ENCODE peak calls at places on chromosomes 7 and 10, in eight cellular contexts. One of them, this sample, is unnamed.

GRCh38 chr10:43299579-43299978 is 32.7 kb upstream of the RASGEF1A start:
- DNase-seq in dorsolateral prefrontal cortex: no peak
- DNase-seq in cardiac muscle cell: no peak
- DNase-seq in CD8-positive, alpha-beta T cell: no peak
- DNase-seq in mucosa of descending colon: no peak
- DNase-seq in heart left ventricle: no peak
- DNase-seq in kidney: peak; percentile 32
- DNase-seq in Panc1: no peak
- DNase-seq in this sample: no peak

GRCh38 chr10:26296351-26296750 is 79.8 kb downstream of the GAD2 start:
- DNase-seq in dorsolateral prefrontal cortex: no peak
- DNase-seq in cardiac muscle cell: no peak
- DNase-seq in CD8-positive, alpha-beta T cell: no peak
- DNase-seq in mucosa of descending colon: no peak
- DNase-seq in heart left ventricle: no peak
- DNase-seq in kidney: no peak
- DNase-seq in Panc1: no peak
- DNase-seq in this sample: no peak

GRCh38 chr10:52343439-52343838 is 29.4 kb downstream of the DKK1 start:
- DNase-seq in dorsolateral prefrontal cortex: no peak
- DNase-seq in cardiac muscle cell: no peak
- DNase-seq in CD8-positive, alpha-beta T cell: no peak
- DNase-seq in mucosa of descending colon: no peak
- DNase-seq in heart left ventricle: no peak
- DNase-seq in kidney: no peak
- DNase-seq in Panc1: no peak
- DNase-seq in this sample: no peak

GRCh38 chr10:1638889-1639418 is 98.4 kb downstream of the ADARB2 start:
- DNase-seq in dorsolateral prefrontal cortex: no peak
- DNase-seq in cardiac muscle cell: no peak
- DNase-seq in CD8-positive, alpha-beta T cell: no peak
- DNase-seq in mucosa of descending colon: no peak
- DNase-seq in heart left ventricle: no peak
- DNase-seq in kidney: peak; percentile 69
- DNase-seq in Panc1: no peak
- DNase-seq in this sample: peak; percentile 4

GRCh38 chr7:21401944-21402343 is 25.9 kb upstream of the SP4 start:
- DNase-seq in dorsolateral prefrontal cortex: no peak
- DNase-seq in cardiac muscle cell: no peak
- DNase-seq in CD8-positive, alpha-beta T cell: no peak
- DNase-seq in mucosa of descending colon: no peak
- DNase-seq in heart left ventricle: no peak
- DNase-seq in kidney: no peak
- DNase-seq in Panc1: no peak
- DNase-seq in this sample: no peak

GRCh38 chr10:5458949-5459747 is 40.2 kb downstream of the CALML5 start:
- DNase-seq in dorsolateral prefrontal cortex: no peak
- DNase-seq in cardiac muscle cell: no peak
- DNase-seq in CD8-positive, alpha-beta T cell: no peak
- DNase-seq in mucosa of descending colon: no peak
- DNase-seq in heart left ventricle: no peak
- DNase-seq in kidney: no peak
- DNase-seq in Panc1: no peak
- DNase-seq in this sample: no peak

GRCh38 chr7:1059200-1060091 is 15.1 kb downstream of the GPR146 start:
- DNase-seq in dorsolateral prefrontal cortex: no peak
- DNase-seq in cardiac muscle cell: peak; percentile 30
- DNase-seq in CD8-positive, alpha-beta T cell: no peak
- DNase-seq in mucosa of descending colon: peak; percentile 52
- DNase-seq in heart left ventricle: no peak
- DNase-seq in kidney: peak; percentile 83
- DNase-seq in Panc1: no peak
- DNase-seq in this sample: no peak

GRCh38 chr7:31493714-31494181 is 20.1 kb upstream of the ITPRID1 start:
- DNase-seq in dorsolateral prefrontal cortex: no peak
- DNase-seq in cardiac muscle cell: peak; percentile 54
- DNase-seq in CD8-positive, alpha-beta T cell: no peak
- DNase-seq in mucosa of descending colon: no peak
- DNase-seq in heart left ventricle: no peak
- DNase-seq in kidney: no peak
- DNase-seq in Panc1: no peak
- DNase-seq in this sample: no peak

GRCh38 chr7:108452707-108453106 is 3.5 kb downstream of the NRCAM start:
- DNase-seq in dorsolateral prefrontal cortex: no peak
- DNase-seq in cardiac muscle cell: peak; percentile 65
- DNase-seq in CD8-positive, alpha-beta T cell: no peak
- DNase-seq in mucosa of descending colon: no peak
- DNase-seq in heart left ventricle: no peak
- DNase-seq in kidney: no peak
- DNase-seq in Panc1: peak; percentile 17
- DNase-seq in this sample: no peak

GRCh38 chr10:60182691-60183090 is 207.0 kb downstream of the ANK3 start:
- DNase-seq in dorsolateral prefrontal cortex: no peak
- DNase-seq in cardiac muscle cell: peak; percentile 11
- DNase-seq in CD8-positive, alpha-beta T cell: no peak
- DNase-seq in mucosa of descending colon: no peak
- DNase-seq in heart left ventricle: no peak
- DNase-seq in kidney: no peak
- DNase-seq in Panc1: no peak
- DNase-seq in this sample: peak; percentile 16

GRCh38 chr7:102221961-102222360 is 64.7 kb upstream of the SH2B2 start:
- DNase-seq in dorsolateral prefrontal cortex: no peak
- DNase-seq in cardiac muscle cell: no peak
- DNase-seq in CD8-positive, alpha-beta T cell: no peak
- DNase-seq in mucosa of descending colon: no peak
- DNase-seq in heart left ventricle: no peak
- DNase-seq in kidney: no peak
- DNase-seq in Panc1: no peak
- DNase-seq in this sample: no peak

GRCh38 chr10:117217196-117217761 is 20.0 kb downstream of the KCNK18 start:
- DNase-seq in dorsolateral prefrontal cortex: no peak
- DNase-seq in cardiac muscle cell: peak; percentile 6
- DNase-seq in CD8-positive, alpha-beta T cell: no peak
- DNase-seq in mucosa of descending colon: no peak
- DNase-seq in heart left ventricle: no peak
- DNase-seq in kidney: no peak
- DNase-seq in Panc1: no peak
- DNase-seq in this sample: no peak

GRCh38 chr10:132459252-132460028 is 62.4 kb downstream of the PWWP2B start:
- DNase-seq in dorsolateral prefrontal cortex: no peak
- DNase-seq in cardiac muscle cell: no peak
- DNase-seq in CD8-positive, alpha-beta T cell: no peak
- DNase-seq in mucosa of descending colon: peak; percentile 53
- DNase-seq in heart left ventricle: peak; percentile 57
- DNase-seq in kidney: peak; percentile 74
- DNase-seq in Panc1: no peak
- DNase-seq in this sample: no peak

GRCh38 chr10:85995791-85996190 is 370.8 kb downstream of the GRID1 start:
- DNase-seq in dorsolateral prefrontal cortex: no peak
- DNase-seq in cardiac muscle cell: peak; percentile 19
- DNase-seq in CD8-positive, alpha-beta T cell: no peak
- DNase-seq in mucosa of descending colon: no peak
- DNase-seq in heart left ventricle: no peak
- DNase-seq in kidney: no peak
- DNase-seq in Panc1: no peak
- DNase-seq in this sample: no peak
- TF ChIP-seq CTCF in dorsolateral prefrontal cortex: peak; percentile 36
- TF ChIP-seq CTCF in cardiac muscle cell: peak; percentile 22
- TF ChIP-seq CTCF in CD8-positive, alpha-beta T cell: no peak
- TF ChIP-seq CTCF in mucosa of descending colon: no peak
- TF ChIP-seq CTCF in heart left ventricle: peak; percentile 39
- TF ChIP-seq CTCF in kidney: peak; percentile 42
- TF ChIP-seq CTCF in Panc1: peak; percentile 78
- TF ChIP-seq CTCF in this sample: peak; percentile 24

GRCh38 chr7:156773966-156774365 is 119.0 kb downstream of the LMBR1 start:
- DNase-seq in dorsolateral prefrontal cortex: no peak
- DNase-seq in cardiac muscle cell: no peak
- DNase-seq in CD8-positive, alpha-beta T cell: no peak
- DNase-seq in mucosa of descending colon: no peak
- DNase-seq in heart left ventricle: no peak
- DNase-seq in kidney: no peak
- DNase-seq in Panc1: no peak
- DNase-seq in this sample: peak; percentile 22
- H3K4me3 ChIP-seq in dorsolateral prefrontal cortex: no peak overlapping the region
- H3K4me3 ChIP-seq in cardiac muscle cell: no peak overlapping the region
- H3K4me3 ChIP-seq in CD8-positive, alpha-beta T cell: no peak overlapping the region
- H3K4me3 ChIP-seq in mucosa of descending colon: no peak overlapping the region
- H3K4me3 ChIP-seq in heart left ventricle: no peak overlapping the region
- H3K4me3 ChIP-seq in kidney: no peak overlapping the region
- H3K4me3 ChIP-seq in Panc1: no peak overlapping the region
- H3K4me3 ChIP-seq in this sample: no peak overlapping the region

GRCh38 chr10:12975266-12975665 is 26.2 kb downstream of the CCDC3 start:
- DNase-seq in dorsolateral prefrontal cortex: no peak
- DNase-seq in cardiac muscle cell: no peak
- DNase-seq in CD8-positive, alpha-beta T cell: no peak
- DNase-seq in mucosa of descending colon: no peak
- DNase-seq in heart left ventricle: no peak
- DNase-seq in kidney: no peak
- DNase-seq in Panc1: no peak
- DNase-seq in this sample: no peak
- TF ChIP-seq CTCF in dorsolateral prefrontal cortex: no peak
- TF ChIP-seq CTCF in cardiac muscle cell: peak; percentile 4
- TF ChIP-seq CTCF in CD8-positive, alpha-beta T cell: no peak
- TF ChIP-seq CTCF in mucosa of descending colon: no peak
- TF ChIP-seq CTCF in heart left ventricle: no peak
- TF ChIP-seq CTCF in kidney: no peak
- TF ChIP-seq CTCF in Panc1: peak; percentile 42
- TF ChIP-seq CTCF in this sample: peak; percentile 27

GRCh38 chr7:106848851-106849442 is 16.1 kb upstream of the PIK3CG start:
- DNase-seq in dorsolateral prefrontal cortex: no peak
- DNase-seq in cardiac muscle cell: peak; percentile 48
- DNase-seq in CD8-positive, alpha-beta T cell: no peak
- DNase-seq in mucosa of descending colon: no peak
- DNase-seq in heart left ventricle: no peak
- DNase-seq in kidney: no peak
- DNase-seq in Panc1: no peak
- DNase-seq in this sample: peak; percentile 53
- H3K4me3 ChIP-seq in dorsolateral prefrontal cortex: no peak overlapping the region
- H3K4me3 ChIP-seq in cardiac muscle cell: no peak overlapping the region
- H3K4me3 ChIP-seq in CD8-positive, alpha-beta T cell: no peak overlapping the region
- H3K4me3 ChIP-seq in mucosa of descending colon: no peak overlapping the region
- H3K4me3 ChIP-seq in heart left ventricle: no peak overlapping the region
- H3K4me3 ChIP-seq in kidney: no peak overlapping the region
- H3K4me3 ChIP-seq in Panc1: no peak overlapping the region
- H3K4me3 ChIP-seq in this sample: no peak overlapping the region

GRCh38 chr10:53997953-53998352 is 803.1 kb downstream of the PCDH15 start:
- DNase-seq in dorsolateral prefrontal cortex: no peak
- DNase-seq in cardiac muscle cell: no peak
- DNase-seq in CD8-positive, alpha-beta T cell: no peak
- DNase-seq in mucosa of descending colon: no peak
- DNase-seq in heart left ventricle: no peak
- DNase-seq in kidney: no peak
- DNase-seq in Panc1: no peak
- DNase-seq in this sample: no peak
- TF ChIP-seq CTCF in dorsolateral prefrontal cortex: peak; percentile 57
- TF ChIP-seq CTCF in cardiac muscle cell: no peak
- TF ChIP-seq CTCF in CD8-positive, alpha-beta T cell: no peak
- TF ChIP-seq CTCF in mucosa of descending colon: no peak
- TF ChIP-seq CTCF in heart left ventricle: peak; percentile 32
- TF ChIP-seq CTCF in kidney: peak; percentile 10
- TF ChIP-seq CTCF in Panc1: peak; percentile 47
- TF ChIP-seq CTCF in this sample: peak; percentile 14

This sample was measured in astrocyte of the cerebellum.